ENCODE peak calls at places on chromosomes 12 and 14, in five cellular contexts. G is NCI-H1092, R is astrocyte of the cerebellum, Q is PC-3, D is IMR-90. O is an unnamed sample.
A peak's percentile ranks its signal among the peaks of the same experiment; 100 is the strongest.

GRCh38 chr14:105204206-105204930 is 23.3 kb upstream of the NUDT14 start:
- DNase-seq in G (no peak), R (no peak), Q (peak; percentile 74), D (no peak), O (peak; percentile 25)

GRCh38 chr14:31492759-31493498 is 5.1 kb upstream of the GPR33 start:
- DNase-seq in G (no peak), R (no peak), Q (peak; percentile 39), D (no peak), O (no peak)

GRCh38 chr12:2667716-2668440 is 126.9 kb upstream of the FKBP4 start:
- DNase-seq in G (no peak), R (no peak), Q (no peak), D (no peak), O (no peak)

GRCh38 chr12:93819048-93819491 is 141.9 kb downstream of the CRADD start:
- DNase-seq in G (no peak), R (peak; percentile 61), Q (no peak), D (peak; percentile 88), O (no peak)

GRCh38 chr14:24080888-24081738 is 9.8 kb downstream of the CPNE6 start:
- DNase-seq in G (peak; percentile 35), R (no peak), Q (peak; percentile 59), D (no peak), O (no peak)

GRCh38 chr12:30896461-30896860 is 30.1 kb upstream of the TSPAN11 start:
- DNase-seq in G (no peak), R (no peak), Q (no peak), D (peak; percentile 13), O (peak; percentile 51)

GRCh38 chr12:64457036-64457435 is 5.1 kb downstream of the TBK1 start:
- DNase-seq in G (no peak), R (no peak), Q (no peak), D (peak; percentile 48), O (no peak)

GRCh38 chr14:104283197-104284106 is 145.1 kb downstream of the KIF26A start:
- DNase-seq in G (no peak), R (no peak), Q (no peak), D (no peak), O (no peak)

GRCh38 chr12:754871-755562 is 2.6 kb downstream of the WNK1 start:
- DNase-seq in G (peak; percentile 6), R (no peak), Q (peak; percentile 76), D (peak; percentile 81), O (no peak)

GRCh38 chr14:61229475-61229888 is 51.7 kb downstream of the TMEM30B start:
- DNase-seq in G (peak; percentile 95), R (peak; percentile 26), Q (peak; percentile 22), D (no peak), O (no peak)

GRCh38 chr12:6540181-6540877 is 6.0 kb downstream of the GAPDH start:
- DNase-seq in G (peak; percentile 62), R (peak; percentile 59), Q (peak; percentile 77), D (peak; percentile 93), O (no peak)

GRCh38 chr14:37406095-37406494 is 189.0 kb downstream of the FOXA1 start:
- DNase-seq in G (no peak), R (no peak), Q (no peak), D (no peak), O (no peak)

GRCh38 chr14:61891251-61891650 is 129.0 kb downstream of the SNAPC1 start:
- DNase-seq in G (no peak), R (no peak), Q (peak; percentile 84), D (peak; percentile 32), O (peak; percentile 6)

GRCh38 chr12:53267309-53268008 is 640 bp upstream of the ESPL1 start:
- DNase-seq in G (no peak), R (no peak), Q (no peak), D (no peak), O (no peak)

GRCh38 chr12:126191949-126192348 is 1126.7 kb downstream of the AACS start:
- DNase-seq in G (no peak), R (no peak), Q (no peak), D (no peak), O (no peak)

GRCh38 chr14:38103542-38104225 is 104.0 kb upstream of the SSTR1 start:
- DNase-seq in G (no peak), R (no peak), Q (no peak), D (no peak), O (no peak)

GRCh38 chr12:5033883-5034282 is 9.8 kb upstream of the KCNA5 start:
- DNase-seq in G (no peak), R (no peak), Q (no peak), D (no peak), O (no peak)

GRCh38 chr12:122130150-122130549 is 43.9 kb downstream of the IL31 start:
- DNase-seq in G (no peak), R (peak; percentile 26), Q (peak; percentile 84), D (peak; percentile 48), O (no peak)

GRCh38 chr12:1917172-1918070 is 1.0 kb downstream of the CACNA2D4 start:
- DNase-seq in G (no peak), R (no peak), Q (no peak), D (no peak), O (no peak)

GRCh38 chr12:43029971-43030370 is 440.4 kb upstream of the PRICKLE1 start:
- DNase-seq in G (no peak), R (peak; percentile 45), Q (peak; percentile 21), D (peak; percentile 45), O (no peak)

GRCh38 chr12:131287938-131288797 is 334.5 kb downstream of the ADGRD1 start:
- DNase-seq in G (no peak), R (no peak), Q (no peak), D (no peak), O (no peak)

GRCh38 chr12:94225924-94226630 is 77.7 kb downstream of the PLXNC1 start:
- DNase-seq in G (no peak), R (no peak), Q (no peak), D (no peak), O (no peak)

GRCh38 chr12:54584128-54584527 is 4.3 kb downstream of the PPP1R1A start:
- DNase-seq in G (no peak), R (no peak), Q (no peak), D (no peak), O (no peak)

GRCh38 chr12:112294793-112295192 is 87.4 kb downstream of the HECTD4 start:
- DNase-seq in G (no peak), R (no peak), Q (peak; percentile 40), D (peak; percentile 51), O (no peak)

GRCh38 chr12:43090981-43091380 is 461.0 kb downstream of the ADAMTS20 start:
- DNase-seq in G (no peak), R (no peak), Q (no peak), D (no peak), O (no peak)

GRCh38 chr12:123024819-123025391 is 44.4 kb downstream of the ARL6IP4 start:
- DNase-seq in G (no peak), R (no peak), Q (peak; percentile 66), D (peak; percentile 55), O (no peak)

GRCh38 chr14:97164014-97164413 is 366.8 kb downstream of the VRK1 start:
- DNase-seq in G (no peak), R (no peak), Q (peak; percentile 50), D (no peak), O (no peak)

GRCh38 chr12:14260011-14260993 is 105.2 kb upstream of the ATF7IP start:
- DNase-seq in G (peak; percentile 18), R (peak; percentile 44), Q (peak; percentile 78), D (peak; percentile 93), O (peak; percentile 67)

GRCh38 chr12:132591107-132591935 is 19.1 kb downstream of the LRCOL1 start:
- DNase-seq in G (no peak), R (no peak), Q (no peak), D (no peak), O (no peak)

GRCh38 chr14:90275820-90276219 is 19.5 kb downstream of the PSMC1 start:
- DNase-seq in G (no peak), R (peak; percentile 46), Q (no peak), D (no peak), O (no peak)

GRCh38 chr14:101224356-101225115 is 321.0 kb upstream of the RTL1 start:
- DNase-seq in G (peak; percentile 50), R (no peak), Q (no peak), D (no peak), O (no peak)

GRCh38 chr12:9811651-9812050 is 15.6 kb upstream of the KLRF1 start:
- DNase-seq in G (no peak), R (no peak), Q (no peak), D (no peak), O (no peak)

GRCh38 chr12:104741497-104742367 is 216.4 kb downstream of the SLC41A2 start:
- DNase-seq in G (no peak), R (no peak), Q (no peak), D (no peak), O (no peak)

GRCh38 chr14:91244501-91244901 is at the start of gene GPR68:
- DNase-seq in G (peak; percentile 56), R (no peak), Q (no peak), D (peak; percentile 73), O (no peak)

GRCh38 chr14:84750763-84751554 is 779.0 kb upstream of the FLRT2 start:
- DNase-seq in G (no peak), R (peak; percentile 18), Q (no peak), D (peak; percentile 50), O (peak; percentile 87)

GRCh38 chr14:68733086-68733621 is 59.7 kb downstream of the ZFP36L1 start:
- DNase-seq in G (no peak), R (no peak), Q (no peak), D (no peak), O (no peak)

GRCh38 chr14:102778616-102779351 is 1.5 kb downstream of the TRAF3 start:
- DNase-seq in G (no peak), R (no peak), Q (no peak), D (peak; percentile 19), O (no peak)

O was measured in epithelial cell of proximal tubule.